ENCODE peak calls at places on chromosomes 11 and 22, in four cellular contexts. M, B, Z and C are unnamed samples.

GRCh38 chr11:133946541-133947297 is 10.0 kb downstream of the IGSF9B start:
- DNase-seq in M (no peak), B (no peak), Z (peak), C (no peak)

GRCh38 chr11:60905551-60906113 is 753 bp downstream of the PRPF19 start:
- DNase-seq in M (peak), B (no peak), Z (peak), C (peak)

GRCh38 chr11:117145393-117145761 is 1.3 kb downstream of the PAFAH1B2 start:
- DNase-seq in M (peak), B (no peak), Z (peak), C (peak)

GRCh38 chr11:75365711-75366181 is 14.3 kb upstream of the ARRB1 start:
- DNase-seq in M (no peak), B (no peak), Z (no peak), C (no peak)

GRCh38 chr11:9639099-9639498 is 24.8 kb upstream of the SWAP70 start:
- DNase-seq in M (no peak), B (no peak), Z (no peak), C (peak)

GRCh38 chr11:67374571-67375276 is 1.3 kb upstream of the CLCF1 start:
- DNase-seq in M (peak), B (no peak), Z (no peak), C (no peak)

GRCh38 chr11:114348200-114349191 is 51.8 kb downstream of the C11orf71 start:
- DNase-seq in M (peak), B (no peak), Z (peak), C (peak)

GRCh38 chr11:90614318-90614717 is 391.5 kb upstream of the CHORDC1 start:
- DNase-seq in M (no peak), B (no peak), Z (no peak), C (no peak)

GRCh38 chr22:19103881-19104821 is 18.1 kb downstream of the DGCR2 start:
- DNase-seq in M (no peak), B (no peak), Z (no peak), C (no peak)

GRCh38 chr11:114799524-114799923 is 121.2 kb downstream of the NXPE2 start:
- DNase-seq in M (no peak), B (no peak), Z (no peak), C (no peak)

GRCh38 chr11:61087426-61088119 is 14.7 kb upstream of the CD5 start:
- DNase-seq in M (no peak), B (no peak), Z (peak), C (no peak)

GRCh38 chr11:123187670-123188507 is 7.2 kb downstream of the CLMP start:
- DNase-seq in M (peak), B (no peak), Z (no peak), C (no peak)

GRCh38 chr22:40347300-40347699 is 1.0 kb downstream of the ADSL start:
- DNase-seq in M (no peak), B (no peak), Z (no peak), C (no peak)

GRCh38 chr22:16961477-16962186 is 46.4 kb downstream of the GAB4 start:
- DNase-seq in M (no peak), B (no peak), Z (no peak), C (no peak)

GRCh38 chr11:117856252-117856651 is 20.2 kb downstream of the FXYD6 start:
- DNase-seq in M (no peak), B (no peak), Z (no peak), C (no peak)

GRCh38 chr11:32420937-32421532 is 14.3 kb downstream of the WT1 start:
- DNase-seq in M (no peak), B (no peak), Z (peak), C (no peak)

GRCh38 chr22:37431811-37432707 is 4.8 kb upstream of the ELFN2 start:
- DNase-seq in M (peak), B (no peak), Z (peak), C (peak)

GRCh38 chr22:30868663-30869385 is 99.8 kb downstream of the MORC2 start:
- DNase-seq in M (no peak), B (no peak), Z (no peak), C (peak)

GRCh38 chr11:44579172-44579804 is 13.8 kb downstream of the CD82 start:
- DNase-seq in M (no peak), B (no peak), Z (no peak), C (no peak)

GRCh38 chr11:74683279-74683871 is 47.9 kb downstream of the CHRDL2 start:
- DNase-seq in M (no peak), B (no peak), Z (peak), C (peak)

GRCh38 chr11:9765320-9766101 is 101.6 kb downstream of the SWAP70 start:
- DNase-seq in M (peak), B (no peak), Z (no peak), C (peak)

GRCh38 chr11:4610258-4610935 is 2.4 kb upstream of the TRIM68 start:
- DNase-seq in M (no peak), B (no peak), Z (peak), C (peak)